ENCODE peak calls at places on chromosomes 4 and X, in five cellular contexts. J, Q, H, S and U are unnamed samples.

GRCh38 chrX:110180176-110180927 is 137.5 kb downstream of the AMMECR1 start:
- DNase-seq in J (peak; percentile 55), Q (peak; percentile 50), H (peak; percentile 67), S (no peak), U (peak; percentile 34)

GRCh38 chrX:101539116-101539515 is 11.2 kb upstream of the ARMCX1 start:
- DNase-seq in J (no peak), Q (no peak), H (no peak), S (no peak), U (no peak)

GRCh38 chrX:78658851-78659744 is at the start of gene RTL3:
- DNase-seq in J (peak; percentile 56), Q (no peak), H (peak; percentile 34), S (no peak), U (no peak)

GRCh38 chrX:46959985-46960700 is 47.9 kb downstream of the JADE3 start:
- DNase-seq in J (no peak), Q (no peak), H (no peak), S (no peak), U (no peak)

GRCh38 chr4:22190855-22191254 is 242.3 kb upstream of the KCNIP4 start:
- DNase-seq in J (peak; percentile 72), Q (no peak), H (no peak), S (no peak), U (no peak)

GRCh38 chr4:85744950-85745349 is 270.0 kb downstream of the ARHGAP24 start:
- DNase-seq in J (peak; percentile 15), Q (no peak), H (no peak), S (no peak), U (no peak)

GRCh38 chrX:130114141-130114561 is 3.9 kb upstream of the ELF4 start:
- DNase-seq in J (no peak), Q (no peak), H (no peak), S (no peak), U (no peak)

GRCh38 chr4:108473163-108473720 is 147.1 kb upstream of the RPL34 start:
- DNase-seq in J (peak; percentile 39), Q (no peak), H (no peak), S (no peak), U (no peak)

GRCh38 chr4:184616633-184617471 is 32.4 kb downstream of the CASP3 start:
- DNase-seq in J (no peak), Q (no peak), H (no peak), S (no peak), U (no peak)

GRCh38 chr4:42420120-42420519 is 22.8 kb downstream of the SHISA3 start:
- DNase-seq in J (no peak), Q (no peak), H (no peak), S (no peak), U (no peak)

GRCh38 chrX:112818114-112819012 is 22.3 kb downstream of the AMOT start:
- DNase-seq in J (no peak), Q (no peak), H (no peak), S (no peak), U (peak; percentile 28)
- H3K4me3 ChIP-seq in J (no peak overlapping the region), Q (no peak overlapping the region), H (no peak overlapping the region), S (no peak overlapping the region), U (no peak overlapping the region)

GRCh38 chrX:19867938-19868337 is 19.5 kb downstream of the SH3KBP1 start:
- DNase-seq in J (no peak), Q (no peak), H (no peak), S (no peak), U (no peak)

GRCh38 chrX:19870710-19871490 is 16.5 kb downstream of the SH3KBP1 start:
- DNase-seq in J (no peak), Q (no peak), H (peak; percentile 5), S (no peak), U (no peak)

GRCh38 chrX:19867411-19867732 is 20.0 kb downstream of the SH3KBP1 start:
- DNase-seq in J (peak; percentile 75), Q (no peak), H (no peak), S (no peak), U (no peak)

GRCh38 chrX:19870206-19870605 is 17.2 kb downstream of the SH3KBP1 start:
- DNase-seq in J (no peak), Q (no peak), H (no peak), S (no peak), U (no peak)

GRCh38 chrX:19869195-19869594 is 18.2 kb downstream of the SH3KBP1 start:
- DNase-seq in J (no peak), Q (no peak), H (no peak), S (no peak), U (no peak)
- H3K4me1 ChIP-seq in J (no peaks in the 10 kb centered on the region), Q (peaks cover 5% of the 10 kb centered on the region), H (peaks cover 18% of the 10 kb centered on the region), S (no peaks in the 10 kb centered on the region), U (no peaks in the 10 kb centered on the region)

GRCh38 chr4:168960716-168961115 is 49.3 kb downstream of the CBR4 start:
- DNase-seq in J (no peak), Q (no peak), H (no peak), S (no peak), U (no peak)
- H3K4me3 ChIP-seq in J (no peak overlapping the region), Q (no peak overlapping the region), H (no peak overlapping the region), S (no peak overlapping the region), U (no peak overlapping the region)

GRCh38 chr4:102817613-102818268 is 9.6 kb downstream of the UBE2D3 start:
- DNase-seq in J (no peak), Q (no peak), H (no peak), S (no peak), U (no peak)
- H3K4me1 ChIP-seq in J (peaks cover 20% of the 10 kb centered on the region), Q (peaks cover 77% of the 10 kb centered on the region), H (peaks cover 48% of the 10 kb centered on the region), S (no peaks in the 10 kb centered on the region), U (peaks cover 57% of the 10 kb centered on the region)

DNA sequence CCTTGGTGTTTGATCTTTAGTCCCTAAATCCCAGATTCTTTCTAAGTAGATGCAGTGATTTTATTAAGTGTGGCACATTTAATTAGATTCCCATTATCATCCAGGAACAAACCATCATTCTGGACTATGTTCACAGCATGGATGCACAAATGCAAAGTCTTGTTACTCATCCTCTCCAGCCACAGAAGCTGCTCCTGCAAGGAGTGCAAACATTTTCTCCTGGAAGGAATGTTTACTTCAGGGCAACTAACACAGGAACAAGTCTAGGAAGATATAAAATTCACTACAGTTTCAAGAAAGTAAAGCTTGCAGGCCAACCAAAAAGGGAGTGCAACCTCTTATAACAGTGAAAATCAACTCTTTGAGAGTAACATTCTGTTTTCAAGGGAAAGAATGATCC is 106.0 kb downstream of the IQCM start:
- DNase-seq in J (no peak), Q (no peak), H (peak; percentile 6), S (no peak), U (no peak)
- H3K4me3 ChIP-seq in J (no peak overlapping the region), Q (no peak overlapping the region), H (no peak overlapping the region), S (no peak overlapping the region), U (no peak overlapping the region)